ENCODE peak calls at places on chromosome 4, in nine cellular contexts. R, I, A, P, K, V, J, D and H are unnamed samples.

GRCh38 chr4:1239141-1239948 is 9.6 kb downstream of the CTBP1 start:
- DNase-seq in R (no peak), I (no peak), A (no peak), P (peak; percentile 54), K (no peak), V (no peak), J (no peak), D (peak; percentile 78), H (peak; percentile 70)

GRCh38 chr4:71635094-71635493 is 148.8 kb downstream of the GC start:
- DNase-seq in R (no peak), I (no peak), A (no peak), P (no peak), K (no peak), V (no peak), J (no peak), D (no peak), H (no peak)

GRCh38 chr4:114015444-114015899 is 36.0 kb upstream of the ARSJ start:
- DNase-seq in R (peak; percentile 99), I (no peak), A (no peak), P (no peak), K (no peak), V (peak; percentile 99), J (no peak), D (no peak), H (no peak)

GRCh38 chr4:47031011-47031678 is at the start of gene GABRB1:
- DNase-seq in R (peak; percentile 61), I (no peak), A (peak; percentile 70), P (peak; percentile 69), K (no peak), V (peak; percentile 70), J (peak; percentile 65), D (peak; percentile 55), H (peak; percentile 11)

GRCh38 chr4:31081375-31081774 is 361.2 kb downstream of the PCDH7 start:
- DNase-seq in R (peak; percentile 72), I (no peak), A (no peak), P (no peak), K (no peak), V (peak; percentile 79), J (no peak), D (no peak), H (no peak)

GRCh38 chr4:169051936-169052335 is 41.9 kb upstream of the CBR4 start:
- DNase-seq in R (no peak), I (no peak), A (peak; percentile 51), P (no peak), K (no peak), V (no peak), J (no peak), D (no peak), H (no peak)

GRCh38 chr4:150540959-150541360 is 41.0 kb upstream of the MAB21L2 start:
- DNase-seq in R (peak; percentile 5), I (no peak), A (no peak), P (no peak), K (no peak), V (no peak), J (no peak), D (no peak), H (no peak)

GRCh38 chr4:152803541-152803940 is 23.8 kb downstream of the ARFIP1 start:
- DNase-seq in R (no peak), I (no peak), A (no peak), P (no peak), K (no peak), V (no peak), J (no peak), D (no peak), H (no peak)

GRCh38 chr4:37629713-37630112 is 56.5 kb downstream of the RELL1 start:
- DNase-seq in R (no peak), I (no peak), A (no peak), P (no peak), K (no peak), V (no peak), J (no peak), D (no peak), H (no peak)

GRCh38 chr4:71498002-71498401 is 159.2 kb downstream of the SLC4A4 start:
- DNase-seq in R (peak; percentile 69), I (no peak), A (no peak), P (no peak), K (no peak), V (peak; percentile 59), J (no peak), D (no peak), H (no peak)

GRCh38 chr4:149371021-149371420 is 444.6 kb downstream of the IQCM start:
- DNase-seq in R (peak; percentile 63), I (no peak), A (no peak), P (no peak), K (no peak), V (peak; percentile 82), J (no peak), D (no peak), H (no peak)

GRCh38 chr4:65353098-65353497 is 317.2 kb downstream of the EPHA5 start:
- DNase-seq in R (no peak), I (no peak), A (no peak), P (no peak), K (no peak), V (no peak), J (no peak), D (no peak), H (no peak)

GRCh38 chr4:174316546-174316945 is 32.8 kb downstream of the CEP44 start:
- DNase-seq in R (peak; percentile 4), I (no peak), A (no peak), P (no peak), K (no peak), V (no peak), J (no peak), D (no peak), H (no peak)

GRCh38 chr4:56655627-56656345 is 25.3 kb downstream of the HOPX start:
- DNase-seq in R (no peak), I (no peak), A (no peak), P (no peak), K (no peak), V (no peak), J (no peak), D (peak; percentile 56), H (no peak)

GRCh38 chr4:52925531-52925968 is 63.4 kb downstream of the RASL11B start:
- DNase-seq in R (no peak), I (no peak), A (no peak), P (no peak), K (no peak), V (no peak), J (no peak), D (no peak), H (no peak)

GRCh38 chr4:39030726-39031125 is 1.5 kb downstream of the TMEM156 start:
- DNase-seq in R (peak; percentile 41), I (no peak), A (no peak), P (no peak), K (no peak), V (peak; percentile 62), J (no peak), D (no peak), H (no peak)

GRCh38 chr4:108529984-108530901 is 90.1 kb upstream of the RPL34 start:
- DNase-seq in R (no peak), I (no peak), A (no peak), P (no peak), K (no peak), V (no peak), J (no peak), D (no peak), H (no peak)

GRCh38 chr4:169765845-169766244 is 8.1 kb upstream of the HPF1 start:
- DNase-seq in R (no peak), I (no peak), A (no peak), P (no peak), K (no peak), V (no peak), J (no peak), D (no peak), H (no peak)

GRCh38 chr4:81891005-81891795 is 419.5 kb upstream of the RASGEF1B start:
- DNase-seq in R (no peak), I (no peak), A (no peak), P (no peak), K (no peak), V (no peak), J (no peak), D (no peak), H (no peak)

GRCh38 chr4:57048590-57049304 is 61.4 kb downstream of the IGFBP7 start:
- DNase-seq in R (peak; percentile 43), I (no peak), A (no peak), P (no peak), K (no peak), V (no peak), J (no peak), D (no peak), H (no peak)

GRCh38 chr4:147195386-147195785 is 249.7 kb upstream of the TTC29 start:
- DNase-seq in R (peak; percentile 58), I (no peak), A (no peak), P (no peak), K (no peak), V (no peak), J (no peak), D (no peak), H (no peak)

GRCh38 chr4:118825799-118826198 is 10.1 kb downstream of the SEC24D start:
- DNase-seq in R (no peak), I (no peak), A (no peak), P (no peak), K (no peak), V (no peak), J (no peak), D (no peak), H (no peak)

GRCh38 chr4:95537181-95537580 is 11.6 kb downstream of the UNC5C start:
- DNase-seq in R (no peak), I (no peak), A (no peak), P (no peak), K (no peak), V (no peak), J (no peak), D (no peak), H (no peak)
- H3K4me3 ChIP-seq in R (no peak overlapping the region), I (no peak overlapping the region), A (no peak overlapping the region), P (no peak overlapping the region), K (peak overlapping the region; percentile 98), V (peak overlapping the region; percentile 2), J (peak overlapping the region; percentile 27), D (no peak overlapping the region), H (no peak overlapping the region)

DNA sequence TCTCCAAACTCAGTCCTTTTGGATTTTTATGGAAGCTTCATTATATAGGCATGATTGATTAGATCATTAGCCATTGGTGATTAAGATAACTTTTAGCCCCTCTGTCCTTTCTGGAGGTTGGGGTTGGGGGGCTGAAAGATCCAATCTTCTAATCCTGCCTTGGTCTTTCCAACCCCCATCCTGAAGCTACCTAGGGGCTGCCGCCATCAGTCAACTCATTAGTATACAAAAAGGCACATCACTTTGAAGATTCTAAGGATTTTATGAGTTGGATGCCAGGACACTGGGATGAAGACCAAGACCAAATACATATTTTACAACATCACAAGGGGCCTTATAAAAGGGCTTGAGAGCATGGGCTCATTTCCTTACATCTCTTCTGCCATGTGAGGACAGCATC is 47.5 kb downstream of the CYTL1 start:
- DNase-seq in R (no peak), I (no peak), A (no peak), P (no peak), K (no peak), V (no peak), J (no peak), D (no peak), H (no peak)
- H3K9me3 ChIP-seq in R (peaks cover 6% of the 10 kb centered on the region), I (no peaks in the 10 kb centered on the region), A (peaks cover 16% of the 10 kb centered on the region), P (no peaks in the 10 kb centered on the region), K (no peaks in the 10 kb centered on the region), V (no peaks in the 10 kb centered on the region), J (peaks cover 9% of the 10 kb centered on the region), D (peaks cover 5% of the 10 kb centered on the region), H (no peaks in the 10 kb centered on the region)

GRCh38 chr4:18234108-18234507 is 212.6 kb upstream of the LCORL start:
- DNase-seq in R (no peak), I (no peak), A (no peak), P (no peak), K (no peak), V (no peak), J (no peak), D (no peak), H (no peak)
- TF ChIP-seq CTCF in R (no peak), I (no peak), A (no peak), P (no peak), K (no peak), V (no peak), J (no peak), D (no peak), H (no peak)

GRCh38 chr4:68124262-68124661 is 5.4 kb downstream of the TMPRSS11F start:
- DNase-seq in R (no peak), I (no peak), A (no peak), P (no peak), K (no peak), V (no peak), J (no peak), D (no peak), H (no peak)
- H3K4me3 ChIP-seq in R (no peak overlapping the region), I (no peak overlapping the region), A (no peak overlapping the region), P (no peak overlapping the region), K (no peak overlapping the region), V (no peak overlapping the region), J (no peak overlapping the region), D (no peak overlapping the region), H (no peak overlapping the region)